ENCODE peak calls at places on chromosomes 16 and 17, in ten cellular contexts. H is stimulated activated naive CD8-positive, alpha-beta T cell treated with anti-CD3 and anti-CD28 coated beads, Interleukin-15, Interleukin-2, amounts not matched to agents 100 U/mL and 50 U/mL, for 24 hours; F is activated CD4-positive, alpha-beta T cell treated with anti-CD3 and anti-CD28 coated beads for 24 hours; J is HuH-7; V is HFF-Myc; C is activated T-cell treated with anti-CD3 and anti-CD28 coated beads, Interleukin-2, amount 50 U/mL, for 72 hours; G is NCI-H2081; R is BE2C; L is GM18507; S is fibroblast of villous mesenchyme. M is an unnamed sample.
A peak's percentile ranks its signal among the peaks of the same experiment; 100 is the strongest.

GRCh38 chr17:2173005-2173404 is 118.1 kb downstream of the HIC1 start:
- DNase-seq in H (no peak), F (no peak), J (no peak), V (no peak), C (no peak), G (no peak), R (no peak), L (no peak), S (peak; percentile 76), M (no peak)

GRCh38 chr16:30609002-30609927 is 924 bp downstream of the ZNF689 start:
- DNase-seq in H (peak; percentile 57), F (peak; percentile 10), J (peak; percentile 45), V (no peak), C (peak; percentile 68), G (peak; percentile 17), R (peak; percentile 65), L (peak; percentile 26), S (no peak), M (peak; percentile 76)

GRCh38 chr16:49415083-49415482 is 41.5 kb downstream of the C16orf78 start:
- DNase-seq in H (no peak), F (no peak), J (no peak), V (no peak), C (no peak), G (no peak), R (no peak), L (no peak), S (no peak), M (no peak)

GRCh38 chr16:89999831-90000574 is 19.3 kb downstream of the DBNDD1 start:
- DNase-seq in H (no peak), F (no peak), J (no peak), V (no peak), C (no peak), G (no peak), R (no peak), L (no peak), S (no peak), M (no peak)

GRCh38 chr17:49691086-49691676 is 13.3 kb upstream of the SPOP start:
- DNase-seq in H (no peak), F (no peak), J (no peak), V (no peak), C (no peak), G (no peak), R (no peak), L (no peak), S (peak; percentile 90), M (no peak)

GRCh38 chr17:3693829-3694231 is 2.1 kb downstream of the P2RX5 start:
- DNase-seq in H (peak; percentile 70), F (no peak), J (no peak), V (no peak), C (peak; percentile 72), G (no peak), R (no peak), L (peak; percentile 33), S (no peak), M (peak; percentile 48)

GRCh38 chr17:74141612-74142011 is 61.9 kb upstream of the RPL38 start:
- DNase-seq in H (no peak), F (no peak), J (no peak), V (no peak), C (no peak), G (no peak), R (no peak), L (no peak), S (no peak), M (no peak)

GRCh38 chr16:22424161-22424937 is 49.9 kb upstream of the CDR2 start:
- DNase-seq in H (no peak), F (no peak), J (no peak), V (no peak), C (no peak), G (no peak), R (no peak), L (no peak), S (peak; percentile 17), M (no peak)

GRCh38 chr17:51035436-51035835 is 85.2 kb downstream of the SPAG9 start:
- DNase-seq in H (no peak), F (no peak), J (no peak), V (peak; percentile 31), C (no peak), G (no peak), R (no peak), L (no peak), S (peak; percentile 86), M (no peak)

GRCh38 chr17:225551-225950 is 44.1 kb upstream of the DOC2B start:
- DNase-seq in H (no peak), F (no peak), J (no peak), V (no peak), C (no peak), G (no peak), R (no peak), L (no peak), S (no peak), M (no peak)

GRCh38 chr16:11100239-11100750 is 155.7 kb downstream of the SOCS1 start:
- DNase-seq in H (peak; percentile 66), F (no peak), J (no peak), V (peak; percentile 96), C (peak; percentile 83), G (no peak), R (no peak), L (no peak), S (peak; percentile 100), M (peak; percentile 64)

M was measured in GM20000.